ENCODE peak calls at places on chromosomes 16 and 17, in five cellular contexts. S is fibroblast of villous mesenchyme; X is adrenal gland; V is brain microvascular endothelial cell; P is CD8-positive, alpha-beta T cell. U is an unnamed sample.

GRCh38 chr17:47265983-47266541 is 12.4 kb downstream of the ITGB3 start:
- DNase-seq in V (peak; percentile 59), P (no peak), S (peak; percentile 34), X (peak; percentile 51), U (no peak)

GRCh38 chr16:22948603-22949368 is 134.8 kb downstream of the HS3ST2 start:
- DNase-seq in V (peak; percentile 43), X (peak; percentile 71), S (peak; percentile 33), P (no peak), U (peak; percentile 9)

GRCh38 chr17:73625975-73626706 is 18.1 kb downstream of the SDK2 start:
- DNase-seq in P (no peak), S (no peak), X (no peak), V (no peak), U (no peak)

GRCh38 chr17:83000738-83001137 is 78.7 kb upstream of the METRNL start:
- DNase-seq in V (no peak), X (no peak), P (no peak), S (no peak), U (no peak)

GRCh38 chr16:3065742-3066439 is 451 bp downstream of the IL32 start:
- DNase-seq in P (peak; percentile 71), V (no peak), S (no peak), X (no peak), U (no peak)

GRCh38 chr17:6752068-6752909 is 3.6 kb upstream of the XAF1 start:
- DNase-seq in X (peak; percentile 51), S (peak; percentile 100), V (peak; percentile 99), P (no peak), U (peak; percentile 99)

GRCh38 chr17:78645421-78646295 is 68.5 kb upstream of the DNAH17 start:
- DNase-seq in V (peak; percentile 14), S (peak; percentile 92), P (no peak), X (peak; percentile 80), U (no peak)

GRCh38 chr17:17084317-17084835 is 42.1 kb downstream of the MPRIP start:
- DNase-seq in P (no peak), S (no peak), X (peak; percentile 8), V (no peak), U (no peak)

GRCh38 chr17:56595831-56596740 is 2.6 kb downstream of the NOG start:
- DNase-seq in P (peak; percentile 66), X (no peak), S (no peak), V (no peak), U (no peak)

GRCh38 chr16:3175157-3176153 is 12.5 kb upstream of the OR1F1 start:
- DNase-seq in V (peak; percentile 82), S (no peak), P (no peak), X (no peak), U (no peak)

GRCh38 chr17:7132511-7133094 is 18.0 kb upstream of the ASGR2 start:
- DNase-seq in X (no peak), S (no peak), V (peak; percentile 17), P (peak; percentile 60), U (no peak)

GRCh38 chr17:38910325-38910724 is 15.1 kb upstream of the LASP1NB start:
- DNase-seq in S (no peak), V (no peak), X (peak; percentile 10), P (no peak), U (no peak)

GRCh38 chr17:80953471-80954315 is 37.9 kb upstream of the CHMP6 start:
- DNase-seq in V (no peak), S (no peak), X (peak; percentile 8), P (no peak), U (no peak)

GRCh38 chr17:81733507-81734404 is 21.7 kb downstream of the SLC25A10 start:
- DNase-seq in V (peak; percentile 45), X (peak; percentile 87), P (peak; percentile 72), S (peak; percentile 65), U (no peak)

GRCh38 chr16:84205976-84206691 is 15.2 kb downstream of the ADAD2 start:
- DNase-seq in S (no peak), P (no peak), X (no peak), V (no peak), U (no peak)
- H3K4me3 ChIP-seq in S (no peak overlapping the region), P (no peak overlapping the region), X (no peak overlapping the region), V (no peak overlapping the region), U (no peak overlapping the region)

DNA sequence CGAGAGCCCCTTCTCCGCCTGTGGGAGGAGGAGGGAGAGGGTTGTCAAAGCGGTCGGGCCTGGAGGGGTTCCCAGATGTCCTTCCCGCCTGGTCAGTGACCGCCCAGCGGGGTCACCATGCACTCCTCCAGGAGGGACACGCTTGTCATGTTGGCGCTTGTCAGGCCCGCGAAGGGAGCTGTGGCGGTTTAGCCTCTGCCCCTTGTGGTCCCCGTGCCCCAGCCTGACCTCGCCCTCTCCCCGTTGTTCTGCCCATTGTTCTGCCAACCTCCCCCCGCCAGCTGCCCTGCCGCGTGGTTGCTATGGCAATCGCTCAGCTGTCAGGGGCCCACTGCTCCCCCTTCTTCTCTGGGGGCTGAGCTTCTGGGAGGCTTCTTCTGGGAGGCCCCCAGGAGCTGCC is 146.3 kb upstream of the CIBAR2 start:
- DNase-seq in X (no peak), V (no peak), P (no peak), S (no peak), U (no peak)
- H3K4me3 ChIP-seq in X (no peak overlapping the region), V (no peak overlapping the region), P (no peak overlapping the region), S (no peak overlapping the region), U (no peak overlapping the region)

DNA sequence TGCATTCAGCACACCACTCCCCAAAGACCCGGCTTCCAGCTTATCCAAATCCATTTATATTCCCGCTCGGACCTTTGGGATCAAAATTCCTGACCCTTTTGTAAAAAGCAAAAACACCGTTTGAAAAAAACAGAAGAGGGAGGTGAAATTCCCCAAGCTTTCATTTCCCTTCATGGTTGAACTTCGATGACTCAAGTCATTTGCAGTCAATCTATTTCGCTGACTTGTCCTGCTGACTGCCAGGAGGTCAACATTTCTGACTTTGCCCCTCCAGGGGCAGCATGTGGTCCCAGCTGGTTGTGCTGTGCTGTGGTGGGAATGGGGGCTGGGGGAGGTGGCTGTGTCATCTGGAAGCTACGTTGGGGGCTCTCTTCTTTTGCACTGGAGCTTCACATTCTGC is 87.5 kb upstream of the IRX3 start:
- DNase-seq in X (no peak), S (no peak), P (no peak), V (peak; percentile 12), U (no peak)
- H3K4me3 ChIP-seq in X (no peak overlapping the region), S (peak overlapping the region; percentile 32), P (no peak overlapping the region), V (peak overlapping the region; percentile 37), U (peak overlapping the region; percentile 24)

GRCh38 chr17:77466140-77466539 is 325.4 kb downstream of the SEC14L1 start:
- DNase-seq in X (no peak), P (no peak), S (no peak), V (no peak), U (no peak)
- H3K4me3 ChIP-seq in X (no peak overlapping the region), P (peak overlapping the region; percentile 51), S (no peak overlapping the region), V (no peak overlapping the region), U (no peak overlapping the region)

GRCh38 chr16:66266436-66267286 is 99.8 kb upstream of the CDH5 start:
- DNase-seq in X (peak; percentile 30), S (peak; percentile 91), P (no peak), V (peak; percentile 74), U (peak; percentile 87)
- H3K4me3 ChIP-seq in X (no peak overlapping the region), S (no peak overlapping the region), P (no peak overlapping the region), V (no peak overlapping the region), U (no peak overlapping the region)

GRCh38 chr17:40501499-40501911 is at the start of gene TNS4:
- DNase-seq in V (no peak), X (no peak), S (no peak), P (no peak), U (no peak)
- H3K4me3 ChIP-seq in V (no peak within 1 kb of the TSS), X (no peak within 1 kb of the TSS), S (no peak within 1 kb of the TSS), P (no peak within 1 kb of the TSS), U (no peak within 1 kb of the TSS)